ENCODE peak calls at places on chromosomes 7 and 10, in six cellular contexts. H is lower lobe of right lung; B is GM23248; I is Jurkat, Clone E6-1; U is endothelial cell of umbilical vein; A is fibroblast of pulmonary artery. G is an unnamed sample.

GRCh38 chr7:152565731-152566130 is 110.2 kb downstream of the XRCC2 start:
- DNase-seq in H (no peak), B (no peak), I (no peak), U (no peak), A (no peak), G (no peak)

GRCh38 chr7:117008849-117009531 is 55.7 kb downstream of the ST7 start:
- DNase-seq in H (no peak), B (peak; percentile 50), I (peak; percentile 66), U (no peak), A (peak; percentile 70), G (peak; percentile 90)

GRCh38 chr7:92563345-92563744 is 26.8 kb downstream of the FAM133B start:
- DNase-seq in H (no peak), B (no peak), I (no peak), U (peak; percentile 41), A (peak; percentile 22), G (peak; percentile 11)

GRCh38 chr10:43120948-43121290 is 17.3 kb upstream of the CSGALNACT2 start:
- DNase-seq in H (peak; percentile 66), B (no peak), I (peak; percentile 52), U (no peak), A (no peak), G (no peak)

GRCh38 chr10:112261281-112261822 is 21.8 kb upstream of the TECTB start:
- DNase-seq in H (no peak), B (peak; percentile 88), I (no peak), U (no peak), A (peak; percentile 2), G (peak; percentile 94)

GRCh38 chr10:34319197-34319846 is 495.8 kb downstream of the PARD3 start:
- DNase-seq in H (no peak), B (peak; percentile 96), I (no peak), U (peak; percentile 58), A (peak; percentile 89), G (peak; percentile 97)

GRCh38 chr7:130822642-130823041 is 88.6 kb upstream of the KLF14 start:
- DNase-seq in H (no peak), B (peak; percentile 44), I (no peak), U (no peak), A (no peak), G (peak; percentile 19)

GRCh38 chr7:148847815-148848726 is 36.0 kb downstream of the EZH2 start:
- DNase-seq in H (no peak), B (no peak), I (no peak), U (peak; percentile 64), A (no peak), G (peak; percentile 14)

GRCh38 chr7:110358028-110358427 is 732.9 kb upstream of the LRRN3 start:
- DNase-seq in H (no peak), B (no peak), I (no peak), U (no peak), A (no peak), G (peak; percentile 57)

GRCh38 chr10:2679646-2680045 is 387.7 kb upstream of the PFKP start:
- DNase-seq in H (no peak), B (no peak), I (no peak), U (no peak), A (no peak), G (no peak)

DNA sequence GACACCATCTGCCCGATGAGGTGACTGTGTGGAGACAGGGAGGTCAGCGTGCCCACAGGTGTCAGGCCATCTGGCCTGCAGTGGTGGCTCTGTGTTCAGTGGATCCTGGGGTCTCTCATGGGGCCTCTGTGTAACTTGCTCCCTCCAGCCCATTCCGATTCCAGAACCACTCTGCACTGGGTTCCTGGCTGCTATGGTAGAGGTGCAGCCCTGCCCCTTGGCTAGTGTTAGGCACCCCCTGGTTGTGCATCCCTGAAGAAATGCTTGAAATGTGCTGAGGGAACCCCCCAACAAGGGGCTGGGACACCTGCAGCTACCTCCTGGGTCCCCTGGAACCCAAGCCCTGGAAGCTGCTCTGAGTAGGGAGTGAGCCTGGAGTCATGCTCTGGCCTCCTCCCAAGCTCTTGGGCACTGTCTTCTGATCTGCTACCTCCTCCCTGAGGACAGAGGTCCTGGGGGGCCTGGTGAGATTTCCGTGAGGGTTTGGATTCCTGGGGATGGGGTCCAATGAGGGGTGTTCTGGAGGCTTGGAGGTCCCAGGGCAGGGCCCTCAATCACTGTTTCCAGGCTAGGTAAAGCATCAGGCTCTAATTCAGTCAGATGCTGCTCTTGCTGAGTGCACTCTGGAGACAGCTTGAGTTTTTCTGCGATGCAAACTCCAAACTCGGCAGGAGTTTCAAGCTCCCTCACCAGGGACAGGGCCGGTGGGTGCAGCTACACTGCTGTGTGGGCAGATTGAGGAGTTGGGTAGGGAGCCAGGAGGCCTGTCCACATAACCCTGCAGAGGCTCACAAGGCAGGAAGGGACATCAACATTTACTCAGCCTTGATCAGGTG is 27.7 kb downstream of the RAMP3 start:
- DNase-seq in H (peak; percentile 20), B (no peak), I (no peak), U (no peak), A (no peak), G (no peak)
- H3K4me3 ChIP-seq in H (no peak overlapping the region), B (no peak overlapping the region), I (no peak overlapping the region), U (no peak overlapping the region), A (no peak overlapping the region), G (no peak overlapping the region)

GRCh38 chr7:1664711-1665591 is 5.1 kb upstream of the ELFN1 start:
- DNase-seq in H (peak; percentile 56), B (peak; percentile 78), I (no peak), U (peak; percentile 66), A (peak; percentile 57), G (peak; percentile 53)

GRCh38 chr7:1663857-1664651 is 6.0 kb upstream of the ELFN1 start:
- DNase-seq in H (peak; percentile 49), B (no peak), I (no peak), U (no peak), A (no peak), G (no peak)

GRCh38 chr7:1662101-1662500 is 8.0 kb upstream of the ELFN1 start:
- DNase-seq in H (peak; percentile 17), B (no peak), I (no peak), U (no peak), A (no peak), G (no peak)

GRCh38 chr7:1662767-1663166 is 7.3 kb upstream of the ELFN1 start:
- DNase-seq in H (peak; percentile 21), B (no peak), I (no peak), U (no peak), A (no peak), G (no peak)

DNA sequence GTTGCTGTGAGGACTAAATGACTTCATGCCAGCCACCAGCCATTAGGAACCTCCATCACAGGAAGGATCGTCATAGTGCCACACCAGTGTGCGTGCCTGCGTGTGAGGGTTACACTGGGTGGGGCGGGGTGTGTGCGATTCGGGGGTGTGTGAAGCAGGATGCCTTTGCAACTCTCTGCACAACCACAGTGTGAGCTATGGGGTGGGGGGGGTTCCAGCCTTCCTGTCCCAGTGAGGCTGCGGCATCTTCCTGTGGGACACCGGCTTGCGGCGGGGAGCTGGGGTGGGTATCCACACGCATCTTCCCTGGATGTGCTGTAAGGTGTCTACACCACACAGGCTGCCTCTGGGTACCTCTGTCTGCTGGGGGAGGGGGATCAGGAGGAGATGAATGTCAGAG is 6.8 kb upstream of the ELFN1 start:
- DNase-seq in H (peak; percentile 34), B (no peak), I (no peak), U (no peak), A (no peak), G (no peak)
- H3K4me3 ChIP-seq in H (no peak overlapping the region), B (no peak overlapping the region), I (no peak overlapping the region), U (no peak overlapping the region), A (no peak overlapping the region), G (no peak overlapping the region)

GRCh38 chr7:102931757-102932156 is 19.0 kb downstream of the LRRC17 start:
- DNase-seq in H (no peak), B (no peak), I (no peak), U (no peak), A (no peak), G (no peak)

GRCh38 chr7:102935450-102936110 is 22.8 kb downstream of the LRRC17 start:
- DNase-seq in H (no peak), B (no peak), I (no peak), U (no peak), A (peak; percentile 83), G (peak; percentile 65)

GRCh38 chr7:102934267-102934666 is 21.5 kb downstream of the LRRC17 start:
- DNase-seq in H (no peak), B (peak; percentile 29), I (no peak), U (no peak), A (peak; percentile 72), G (no peak)

GRCh38 chr7:102934670-102935069 is 21.9 kb downstream of the LRRC17 start:
- DNase-seq in H (no peak), B (no peak), I (no peak), U (no peak), A (peak; percentile 66), G (no peak)

DNA sequence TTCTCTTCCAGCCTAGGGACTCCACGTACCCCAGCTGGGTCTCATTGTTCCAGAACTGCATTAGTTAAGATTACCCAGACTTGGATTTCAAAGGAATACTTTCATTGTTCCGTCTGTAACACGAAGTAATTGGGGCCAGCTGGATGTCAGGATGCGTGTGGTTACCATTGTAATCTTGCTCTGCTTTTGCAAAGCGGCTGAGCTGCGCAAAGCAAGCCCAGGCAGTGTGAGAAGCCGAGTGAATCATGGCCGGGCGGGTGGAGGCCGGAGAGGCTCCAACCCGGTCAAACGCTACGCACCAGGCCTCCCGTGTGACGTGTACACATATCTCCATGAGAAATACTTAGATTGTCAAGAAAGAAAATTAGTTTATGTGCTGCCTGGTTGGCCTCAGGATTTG is 21.0 kb downstream of the LRRC17 start:
- DNase-seq in H (no peak), B (peak; percentile 98), I (no peak), U (no peak), A (peak; percentile 99), G (peak; percentile 97)
- H3K4me3 ChIP-seq in H (no peak overlapping the region), B (peak overlapping the region; percentile 31), I (no peak overlapping the region), U (no peak overlapping the region), A (no peak overlapping the region), G (no peak overlapping the region)

GRCh38 chr7:134374291-134374690 is 57.6 kb upstream of the SLC35B4 start:
- DNase-seq in H (no peak), B (no peak), I (no peak), U (no peak), A (no peak), G (no peak)

GRCh38 chr7:134375206-134375605 is 58.5 kb upstream of the SLC35B4 start:
- DNase-seq in H (no peak), B (peak; percentile 24), I (no peak), U (no peak), A (no peak), G (no peak)

GRCh38 chr7:134374791-134375190 is 58.1 kb upstream of the SLC35B4 start:
- DNase-seq in H (no peak), B (no peak), I (no peak), U (no peak), A (no peak), G (no peak)

GRCh38 chr7:134371536-134371935 is 54.8 kb upstream of the SLC35B4 start:
- DNase-seq in H (no peak), B (no peak), I (no peak), U (no peak), A (no peak), G (no peak)

GRCh38 chr7:134372858-134373257 is 56.1 kb upstream of the SLC35B4 start:
- DNase-seq in H (no peak), B (no peak), I (no peak), U (no peak), A (no peak), G (no peak)
- H3K4me3 ChIP-seq in H (no peak overlapping the region), B (no peak overlapping the region), I (no peak overlapping the region), U (no peak overlapping the region), A (no peak overlapping the region), G (no peak overlapping the region)

G was measured in choroid plexus epithelial cell.